ENCODE peak calls at places on chromosomes 6 and 20, in seven cellular contexts. A is spleen, W is GM23338, M is gastrocnemius medialis, G is fibroblast of villous mesenchyme, N is heart right ventricle, J is HL-60. Y is an unnamed sample.

GRCh38 chr20:43220612-43221011 is 30.9 kb upstream of the PTPRT start:
- DNase-seq in A (no peak), W (no peak), M (no peak), G (no peak), N (peak), J (no peak), Y (no peak)

GRCh38 chr6:151060742-151061100 is 179.0 kb upstream of the AKAP12 start:
- DNase-seq in A (no peak), W (no peak), M (no peak), G (no peak), N (no peak), J (no peak), Y (no peak)

GRCh38 chr6:73823046-73823735 is 127.2 kb downstream of the CD109 start:
- DNase-seq in A (no peak), W (no peak), M (no peak), G (peak), N (no peak), J (no peak), Y (no peak)

GRCh38 chr6:157999100-158000051 is 17.7 kb downstream of the SYNJ2 start:
- DNase-seq in A (peak), W (no peak), M (no peak), G (no peak), N (no peak), J (no peak), Y (no peak)

GRCh38 chr6:3749991-3750323 is 1.6 kb downstream of the PXDC1 start:
- DNase-seq in A (no peak), W (no peak), M (peak), G (peak), N (peak), J (no peak), Y (no peak)

GRCh38 chr6:21946298-21946783 is 350.5 kb downstream of the PRL start:
- DNase-seq in A (no peak), W (no peak), M (no peak), G (peak), N (no peak), J (no peak), Y (no peak)

GRCh38 chr6:162871966-162872365 is 144.2 kb downstream of the PACRG start:
- DNase-seq in A (no peak), W (no peak), M (no peak), G (no peak), N (no peak), J (no peak), Y (no peak)

GRCh38 chr20:48629960-48630315 is 197.9 kb downstream of the PREX1 start:
- DNase-seq in A (peak), W (no peak), M (no peak), G (no peak), N (no peak), J (no peak), Y (no peak)

GRCh38 chr6:28296520-28297060 is 15.2 kb downstream of the PGBD1 start:
- DNase-seq in A (no peak), W (no peak), M (no peak), G (no peak), N (no peak), J (no peak), Y (no peak)

GRCh38 chr6:3371222-3371949 is 85.5 kb downstream of the SLC22A23 start:
- DNase-seq in A (no peak), W (no peak), M (no peak), G (no peak), N (no peak), J (no peak), Y (no peak)

GRCh38 chr20:32056708-32057491 is 4.9 kb downstream of the HCK start:
- DNase-seq in A (no peak), W (no peak), M (no peak), G (no peak), N (no peak), J (no peak), Y (no peak)

GRCh38 chr6:15310680-15311079 is 64.8 kb downstream of the JARID2 start:
- DNase-seq in A (no peak), W (no peak), M (no peak), G (no peak), N (no peak), J (no peak), Y (no peak)

GRCh38 chr6:108174371-108175175 is 8.8 kb downstream of the NR2E1 start:
- DNase-seq in A (no peak), W (peak), M (no peak), G (peak), N (peak), J (peak), Y (no peak)

GRCh38 chr20:38181207-38181693 is 16.2 kb upstream of the TGM2 start:
- DNase-seq in A (no peak), W (no peak), M (no peak), G (no peak), N (no peak), J (no peak), Y (peak)

GRCh38 chr6:23511797-23512196 is 614.2 kb upstream of the NRSN1 start:
- DNase-seq in A (no peak), W (peak), M (no peak), G (no peak), N (no peak), J (no peak), Y (no peak)

GRCh38 chr6:35062676-35063574 is 78.2 kb downstream of the TCP11 start:
- DNase-seq in A (peak), W (no peak), M (no peak), G (no peak), N (no peak), J (no peak), Y (no peak)

GRCh38 chr20:1185316-1185741 is 548 bp upstream of the TMEM74B start:
- DNase-seq in A (no peak), W (peak), M (no peak), G (no peak), N (no peak), J (no peak), Y (no peak)

GRCh38 chr6:30686908-30687658 is 638 bp upstream of the PPP1R18 start:
- DNase-seq in A (peak), W (peak), M (peak), G (peak), N (peak), J (peak), Y (peak)

GRCh38 chr6:170086639-170087420 is 204.0 kb downstream of the DLL1 start:
- DNase-seq in A (peak), W (no peak), M (peak), G (no peak), N (peak), J (no peak), Y (no peak)

GRCh38 chr6:32825966-32826365 is 9.2 kb upstream of the HLA-DOB start:
- DNase-seq in A (no peak), W (peak), M (no peak), G (peak), N (no peak), J (no peak), Y (no peak)

GRCh38 chr6:7449018-7449417 is 59.4 kb downstream of the RIOK1 start:
- DNase-seq in A (no peak), W (no peak), M (no peak), G (no peak), N (no peak), J (no peak), Y (no peak)

GRCh38 chr6:91744576-91744975 is 1157.7 kb upstream of the MAP3K7 start:
- DNase-seq in A (no peak), W (no peak), M (no peak), G (no peak), N (no peak), J (no peak), Y (no peak)

GRCh38 chr6:111589366-111589765 is 16.3 kb downstream of the TRAF3IP2 start:
- DNase-seq in A (no peak), W (no peak), M (peak), G (peak), N (no peak), J (no peak), Y (no peak)

GRCh38 chr6:92777146-92777740 is 642.1 kb downstream of the EPHA7 start:
- DNase-seq in A (no peak), W (peak), M (no peak), G (peak), N (no peak), J (no peak), Y (peak)

GRCh38 chr6:27687154-27688013 is 214.5 kb upstream of the ZNF184 start:
- DNase-seq in A (peak), W (peak), M (peak), G (peak), N (peak), J (peak), Y (peak)

GRCh38 chr20:57474816-57475215 is 50.1 kb downstream of the CTCFL start:
- DNase-seq in A (peak), W (no peak), M (no peak), G (no peak), N (no peak), J (no peak), Y (no peak)

GRCh38 chr6:145497006-145497405 is 238.3 kb downstream of the EPM2A start:
- DNase-seq in A (no peak), W (no peak), M (no peak), G (no peak), N (no peak), J (no peak), Y (no peak)

GRCh38 chr20:56974499-56975250 is 291.8 kb downstream of the BMP7 start:
- DNase-seq in A (no peak), W (peak), M (no peak), G (peak), N (no peak), J (peak), Y (peak)

GRCh38 chr6:20417819-20418218 is 16.1 kb downstream of the E2F3 start:
- DNase-seq in A (no peak), W (no peak), M (no peak), G (no peak), N (no peak), J (peak), Y (no peak)
- H3K4me3 ChIP-seq in A (no peak), W (no peak), M (no peak), G (no peak), N (no peak), J (no peak), Y (no peak)

DNA sequence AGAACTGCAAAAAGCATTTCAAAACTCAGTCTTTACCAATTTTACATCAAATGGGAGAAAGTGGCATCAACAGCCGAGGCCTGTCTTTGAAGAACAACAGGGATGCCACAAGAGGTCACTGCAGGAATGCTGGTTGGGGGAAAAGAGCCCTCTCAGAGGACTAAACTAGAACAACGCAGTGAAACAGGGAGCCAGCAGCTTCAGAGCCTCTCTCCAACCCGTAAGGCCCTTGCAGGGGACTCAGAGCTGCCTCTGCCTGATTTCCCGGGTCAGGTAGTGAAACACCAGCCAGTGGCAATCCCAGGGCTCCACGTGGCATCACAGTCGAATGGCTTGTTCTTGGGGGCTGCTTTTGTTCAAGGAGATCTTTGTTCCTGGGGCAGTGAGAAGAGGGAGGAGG is 55.0 kb upstream of the KCNK16 start:
- DNase-seq in A (no peak), W (peak), M (peak), G (peak), N (peak), J (peak), Y (peak)
- TF ChIP-seq CTCF in A (peak), W (peak), M (peak), G (peak), N (peak), J (no peak), Y (peak)

GRCh38 chr20:60087563-60088105 is 129.4 kb downstream of the CDH26 start:
- DNase-seq in A (no peak), W (no peak), M (no peak), G (no peak), N (no peak), J (no peak), Y (no peak)
- H3K4me3 ChIP-seq in A (peak), W (no peak), M (no peak), G (no peak), N (peak), J (no peak), Y (no peak)

GRCh38 chr6:36809933-36810844 is 29.1 kb downstream of the CPNE5 start:
- DNase-seq in A (no peak), W (peak), M (no peak), G (no peak), N (no peak), J (no peak), Y (no peak)
- TF ChIP-seq CTCF in A (no peak), W (peak), M (no peak), G (no peak), N (peak), J (no peak), Y (no peak)

DNA sequence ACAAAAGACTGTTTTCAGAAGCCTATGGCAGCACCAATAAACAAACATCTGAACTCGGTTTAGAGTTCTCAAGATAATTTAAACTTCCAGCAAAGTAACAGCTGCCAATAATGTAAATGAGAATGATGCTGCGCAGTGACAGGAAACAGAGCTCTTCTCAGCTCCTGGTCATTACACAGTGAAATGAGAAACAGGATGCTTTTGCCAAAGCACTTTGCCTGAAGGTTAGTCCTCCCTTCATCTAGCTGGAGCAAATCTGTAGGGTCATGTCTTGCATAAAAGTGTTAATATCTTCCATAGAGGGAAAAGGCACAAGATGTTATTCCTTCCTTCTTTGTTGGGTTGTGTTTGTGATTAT is 102.7 kb upstream of the BEND6 start:
- DNase-seq in A (no peak), W (no peak), M (no peak), G (peak), N (no peak), J (no peak), Y (no peak)
- H3K4me3 ChIP-seq in A (peak), W (peak), M (peak), G (peak), N (peak), J (no peak), Y (peak)

GRCh38 chr6:104859225-104860146 is at the start of gene HACE1:
- DNase-seq in A (peak), W (peak), M (peak), G (peak), N (peak), J (peak), Y (peak)
- TF ChIP-seq CTCF in A (no peak), W (no peak), M (no peak), G (peak), N (peak), J (no peak), Y (peak)

GRCh38 chr6:132511159-132511835 is 1.6 kb downstream of the STX7 start:
- DNase-seq in A (no peak), W (no peak), M (peak), G (peak), N (no peak), J (peak), Y (peak)

GRCh38 chr6:132512342-132512637 is 626 bp downstream of the STX7 start:
- DNase-seq in A (no peak), W (no peak), M (no peak), G (no peak), N (no peak), J (no peak), Y (no peak)

GRCh38 chr6:132512638-132513632 is at the start of gene STX7:
- DNase-seq in A (peak), W (peak), M (peak), G (peak), N (peak), J (peak), Y (peak)

GRCh38 chr6:132513821-132514545 is 1.1 kb upstream of the STX7 start:
- DNase-seq in A (no peak), W (no peak), M (no peak), G (no peak), N (no peak), J (no peak), Y (no peak)

GRCh38 chr6:132511836-132512230 is 1.1 kb downstream of the STX7 start:
- DNase-seq in A (no peak), W (no peak), M (no peak), G (no peak), N (no peak), J (no peak), Y (peak)
- H3K4me3 ChIP-seq in A (peak), W (peak), M (peak), G (peak), N (peak), J (peak), Y (peak)

DNA sequence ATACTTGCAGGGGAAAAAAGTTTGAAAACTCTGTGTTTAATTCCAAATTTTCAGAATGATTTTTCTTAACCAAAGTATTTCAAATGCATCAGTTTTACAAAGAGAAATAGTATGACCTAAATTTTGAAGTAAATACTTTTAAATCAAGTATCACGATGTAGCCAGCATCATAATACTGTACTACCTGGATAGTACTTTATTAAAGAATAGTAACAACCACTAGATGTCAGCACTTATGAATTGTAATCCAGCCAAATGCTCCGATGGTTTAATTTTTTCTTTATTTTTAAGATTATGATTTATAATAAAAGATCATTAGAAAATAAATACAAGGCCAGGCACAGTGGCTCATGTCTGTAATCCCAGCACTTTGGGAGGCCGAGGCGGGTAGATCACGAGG is 37.2 kb upstream of the HACE1 start:
- DNase-seq in A (no peak), W (peak), M (no peak), G (no peak), N (no peak), J (no peak), Y (no peak)
- TF ChIP-seq CTCF in A (no peak), W (peak), M (no peak), G (peak), N (peak), J (no peak), Y (no peak)

Y was measured in GM12865.